ENCODE peak calls at places on chromosomes 5 and 9, in ten cellular contexts. One of them, this sample, is unnamed.

GRCh38 chr9:33884856-33885701 is 68.1 kb downstream of the UBE2R2 start:
- DNase-seq in kidney epithelial cell: no peak
- DNase-seq in hippocampal formation: no peak
- DNase-seq in fibroblast of the aortic adventitia: peak
- DNase-seq in stimulated activated CD4-positive, alpha-beta T cell treated with anti-CD3 and anti-CD28 coated beads, TNF-alpha, amount 100 ng/mL, for 48 hours: no peak
- DNase-seq in NCI-H1092: no peak
- DNase-seq in mesenchymal stem cell: peak
- DNase-seq in myocyte: peak
- DNase-seq in HFFc6: peak
- DNase-seq in HT-29: peak
- DNase-seq in this sample: no peak

GRCh38 chr5:157519579-157520253 is 55.9 kb downstream of the ADAM19 start:
- DNase-seq in kidney epithelial cell: no peak
- DNase-seq in hippocampal formation: no peak
- DNase-seq in fibroblast of the aortic adventitia: no peak
- DNase-seq in stimulated activated CD4-positive, alpha-beta T cell treated with anti-CD3 and anti-CD28 coated beads, TNF-alpha, amount 100 ng/mL, for 48 hours: no peak
- DNase-seq in NCI-H1092: no peak
- DNase-seq in mesenchymal stem cell: no peak
- DNase-seq in myocyte: no peak
- DNase-seq in HFFc6: no peak
- DNase-seq in HT-29: no peak
- DNase-seq in this sample: no peak

GRCh38 chr9:96253059-96253696 is 48.8 kb downstream of the HSD17B3 start:
- DNase-seq in kidney epithelial cell: no peak
- DNase-seq in hippocampal formation: no peak
- DNase-seq in fibroblast of the aortic adventitia: no peak
- DNase-seq in stimulated activated CD4-positive, alpha-beta T cell treated with anti-CD3 and anti-CD28 coated beads, TNF-alpha, amount 100 ng/mL, for 48 hours: no peak
- DNase-seq in NCI-H1092: no peak
- DNase-seq in mesenchymal stem cell: no peak
- DNase-seq in myocyte: no peak
- DNase-seq in HFFc6: no peak
- DNase-seq in HT-29: no peak
- DNase-seq in this sample: no peak

GRCh38 chr5:16656561-16657191 is 39.9 kb upstream of the RETREG1 start:
- DNase-seq in kidney epithelial cell: no peak
- DNase-seq in hippocampal formation: no peak
- DNase-seq in fibroblast of the aortic adventitia: peak
- DNase-seq in stimulated activated CD4-positive, alpha-beta T cell treated with anti-CD3 and anti-CD28 coated beads, TNF-alpha, amount 100 ng/mL, for 48 hours: no peak
- DNase-seq in NCI-H1092: no peak
- DNase-seq in mesenchymal stem cell: peak
- DNase-seq in myocyte: no peak
- DNase-seq in HFFc6: no peak
- DNase-seq in HT-29: no peak
- DNase-seq in this sample: no peak

GRCh38 chr5:107726896-107727295 is 56.2 kb upstream of the EFNA5 start:
- DNase-seq in kidney epithelial cell: no peak
- DNase-seq in hippocampal formation: no peak
- DNase-seq in fibroblast of the aortic adventitia: no peak
- DNase-seq in stimulated activated CD4-positive, alpha-beta T cell treated with anti-CD3 and anti-CD28 coated beads, TNF-alpha, amount 100 ng/mL, for 48 hours: no peak
- DNase-seq in NCI-H1092: no peak
- DNase-seq in mesenchymal stem cell: no peak
- DNase-seq in myocyte: no peak
- DNase-seq in HFFc6: no peak
- DNase-seq in HT-29: no peak
- DNase-seq in this sample: no peak

GRCh38 chr9:126696764-126697145 is 83.0 kb downstream of the LMX1B start:
- DNase-seq in kidney epithelial cell: no peak
- DNase-seq in hippocampal formation: no peak
- DNase-seq in fibroblast of the aortic adventitia: no peak
- DNase-seq in stimulated activated CD4-positive, alpha-beta T cell treated with anti-CD3 and anti-CD28 coated beads, TNF-alpha, amount 100 ng/mL, for 48 hours: no peak
- DNase-seq in NCI-H1092: no peak
- DNase-seq in mesenchymal stem cell: no peak
- DNase-seq in myocyte: no peak
- DNase-seq in HFFc6: no peak
- DNase-seq in HT-29: no peak
- DNase-seq in this sample: no peak

GRCh38 chr9:136060671-136061371 is 34.3 kb downstream of the NACC2 start:
- DNase-seq in kidney epithelial cell: no peak
- DNase-seq in hippocampal formation: no peak
- DNase-seq in fibroblast of the aortic adventitia: no peak
- DNase-seq in stimulated activated CD4-positive, alpha-beta T cell treated with anti-CD3 and anti-CD28 coated beads, TNF-alpha, amount 100 ng/mL, for 48 hours: no peak
- DNase-seq in NCI-H1092: no peak
- DNase-seq in mesenchymal stem cell: no peak
- DNase-seq in myocyte: no peak
- DNase-seq in HFFc6: no peak
- DNase-seq in HT-29: no peak
- DNase-seq in this sample: no peak

GRCh38 chr9:95736370-95736769 is 139.1 kb upstream of the ERCC6L2 start:
- DNase-seq in kidney epithelial cell: no peak
- DNase-seq in hippocampal formation: no peak
- DNase-seq in fibroblast of the aortic adventitia: no peak
- DNase-seq in stimulated activated CD4-positive, alpha-beta T cell treated with anti-CD3 and anti-CD28 coated beads, TNF-alpha, amount 100 ng/mL, for 48 hours: no peak
- DNase-seq in NCI-H1092: no peak
- DNase-seq in mesenchymal stem cell: no peak
- DNase-seq in myocyte: no peak
- DNase-seq in HFFc6: no peak
- DNase-seq in HT-29: peak
- DNase-seq in this sample: no peak

GRCh38 chr9:133534346-133535284 is at the start of gene ADAMTSL2:
- DNase-seq in kidney epithelial cell: no peak
- DNase-seq in hippocampal formation: peak
- DNase-seq in fibroblast of the aortic adventitia: peak
- DNase-seq in stimulated activated CD4-positive, alpha-beta T cell treated with anti-CD3 and anti-CD28 coated beads, TNF-alpha, amount 100 ng/mL, for 48 hours: peak
- DNase-seq in NCI-H1092: peak
- DNase-seq in mesenchymal stem cell: peak
- DNase-seq in myocyte: peak
- DNase-seq in HFFc6: no peak
- DNase-seq in HT-29: peak
- DNase-seq in this sample: no peak

GRCh38 chr9:93082841-93083411 is 13.1 kb upstream of the CARD19 start:
- DNase-seq in kidney epithelial cell: no peak
- DNase-seq in hippocampal formation: no peak
- DNase-seq in fibroblast of the aortic adventitia: no peak
- DNase-seq in stimulated activated CD4-positive, alpha-beta T cell treated with anti-CD3 and anti-CD28 coated beads, TNF-alpha, amount 100 ng/mL, for 48 hours: no peak
- DNase-seq in NCI-H1092: no peak
- DNase-seq in mesenchymal stem cell: no peak
- DNase-seq in myocyte: no peak
- DNase-seq in HFFc6: no peak
- DNase-seq in HT-29: no peak
- DNase-seq in this sample: no peak

GRCh38 chr9:112846528-112847488 is 43.9 kb downstream of the SLC46A2 start:
- DNase-seq in kidney epithelial cell: no peak
- DNase-seq in hippocampal formation: no peak
- DNase-seq in fibroblast of the aortic adventitia: peak
- DNase-seq in stimulated activated CD4-positive, alpha-beta T cell treated with anti-CD3 and anti-CD28 coated beads, TNF-alpha, amount 100 ng/mL, for 48 hours: no peak
- DNase-seq in NCI-H1092: no peak
- DNase-seq in mesenchymal stem cell: peak
- DNase-seq in myocyte: peak
- DNase-seq in HFFc6: no peak
- DNase-seq in HT-29: no peak
- DNase-seq in this sample: no peak

GRCh38 chr9:133786371-133786753 is 48.2 kb upstream of the SARDH start:
- DNase-seq in kidney epithelial cell: no peak
- DNase-seq in hippocampal formation: no peak
- DNase-seq in fibroblast of the aortic adventitia: no peak
- DNase-seq in stimulated activated CD4-positive, alpha-beta T cell treated with anti-CD3 and anti-CD28 coated beads, TNF-alpha, amount 100 ng/mL, for 48 hours: no peak
- DNase-seq in NCI-H1092: no peak
- DNase-seq in mesenchymal stem cell: no peak
- DNase-seq in myocyte: no peak
- DNase-seq in HFFc6: no peak
- DNase-seq in HT-29: no peak
- DNase-seq in this sample: no peak

GRCh38 chr5:93273176-93273575 is 307.8 kb downstream of the NR2F1-AS1 start:
- DNase-seq in kidney epithelial cell: peak
- DNase-seq in hippocampal formation: no peak
- DNase-seq in fibroblast of the aortic adventitia: peak
- DNase-seq in stimulated activated CD4-positive, alpha-beta T cell treated with anti-CD3 and anti-CD28 coated beads, TNF-alpha, amount 100 ng/mL, for 48 hours: no peak
- DNase-seq in NCI-H1092: no peak
- DNase-seq in mesenchymal stem cell: peak
- DNase-seq in myocyte: peak
- DNase-seq in HFFc6: peak
- DNase-seq in HT-29: no peak
- DNase-seq in this sample: no peak

GRCh38 chr5:178502401-178503100 is 87.6 kb downstream of the COL23A1 start:
- DNase-seq in kidney epithelial cell: no peak
- DNase-seq in hippocampal formation: no peak
- DNase-seq in fibroblast of the aortic adventitia: no peak
- DNase-seq in stimulated activated CD4-positive, alpha-beta T cell treated with anti-CD3 and anti-CD28 coated beads, TNF-alpha, amount 100 ng/mL, for 48 hours: no peak
- DNase-seq in NCI-H1092: no peak
- DNase-seq in mesenchymal stem cell: peak
- DNase-seq in myocyte: no peak
- DNase-seq in HFFc6: no peak
- DNase-seq in HT-29: no peak
- DNase-seq in this sample: no peak

GRCh38 chr9:82540175-82540574 is 522.8 kb downstream of the RASEF start:
- DNase-seq in kidney epithelial cell: no peak
- DNase-seq in hippocampal formation: no peak
- DNase-seq in fibroblast of the aortic adventitia: no peak
- DNase-seq in stimulated activated CD4-positive, alpha-beta T cell treated with anti-CD3 and anti-CD28 coated beads, TNF-alpha, amount 100 ng/mL, for 48 hours: no peak
- DNase-seq in NCI-H1092: no peak
- DNase-seq in mesenchymal stem cell: no peak
- DNase-seq in myocyte: no peak
- DNase-seq in HFFc6: no peak
- DNase-seq in HT-29: no peak
- DNase-seq in this sample: no peak

GRCh38 chr9:81650836-81651545 is 38.4 kb downstream of the TLE1 start:
- DNase-seq in kidney epithelial cell: no peak
- DNase-seq in hippocampal formation: no peak
- DNase-seq in fibroblast of the aortic adventitia: no peak
- DNase-seq in stimulated activated CD4-positive, alpha-beta T cell treated with anti-CD3 and anti-CD28 coated beads, TNF-alpha, amount 100 ng/mL, for 48 hours: no peak
- DNase-seq in NCI-H1092: no peak
- DNase-seq in mesenchymal stem cell: no peak
- DNase-seq in myocyte: no peak
- DNase-seq in HFFc6: no peak
- DNase-seq in HT-29: no peak
- DNase-seq in this sample: no peak

GRCh38 chr5:149961186-149961685 is 678 bp downstream of the SLC26A2 start:
- DNase-seq in kidney epithelial cell: no peak
- DNase-seq in hippocampal formation: no peak
- DNase-seq in fibroblast of the aortic adventitia: peak
- DNase-seq in stimulated activated CD4-positive, alpha-beta T cell treated with anti-CD3 and anti-CD28 coated beads, TNF-alpha, amount 100 ng/mL, for 48 hours: no peak
- DNase-seq in NCI-H1092: no peak
- DNase-seq in mesenchymal stem cell: no peak
- DNase-seq in myocyte: peak
- DNase-seq in HFFc6: no peak
- DNase-seq in HT-29: no peak
- DNase-seq in this sample: no peak

GRCh38 chr9:137017791-137018497 is 10.1 kb downstream of the ABCA2 start:
- DNase-seq in kidney epithelial cell: no peak
- DNase-seq in hippocampal formation: no peak
- DNase-seq in fibroblast of the aortic adventitia: no peak
- DNase-seq in stimulated activated CD4-positive, alpha-beta T cell treated with anti-CD3 and anti-CD28 coated beads, TNF-alpha, amount 100 ng/mL, for 48 hours: no peak
- DNase-seq in NCI-H1092: no peak
- DNase-seq in mesenchymal stem cell: no peak
- DNase-seq in myocyte: no peak
- DNase-seq in HFFc6: no peak
- DNase-seq in HT-29: no peak
- DNase-seq in this sample: no peak

GRCh38 chr5:39194466-39195136 is 24.8 kb downstream of the FYB1 start:
- DNase-seq in kidney epithelial cell: no peak
- DNase-seq in hippocampal formation: no peak
- DNase-seq in fibroblast of the aortic adventitia: peak
- DNase-seq in stimulated activated CD4-positive, alpha-beta T cell treated with anti-CD3 and anti-CD28 coated beads, TNF-alpha, amount 100 ng/mL, for 48 hours: no peak
- DNase-seq in NCI-H1092: no peak
- DNase-seq in mesenchymal stem cell: peak
- DNase-seq in myocyte: peak
- DNase-seq in HFFc6: peak
- DNase-seq in HT-29: no peak
- DNase-seq in this sample: peak

GRCh38 chr9:114733814-114734213 is 51.8 kb upstream of the TEX48 start:
- DNase-seq in kidney epithelial cell: no peak
- DNase-seq in hippocampal formation: no peak
- DNase-seq in fibroblast of the aortic adventitia: peak
- DNase-seq in stimulated activated CD4-positive, alpha-beta T cell treated with anti-CD3 and anti-CD28 coated beads, TNF-alpha, amount 100 ng/mL, for 48 hours: no peak
- DNase-seq in NCI-H1092: no peak
- DNase-seq in mesenchymal stem cell: peak
- DNase-seq in myocyte: no peak
- DNase-seq in HFFc6: peak
- DNase-seq in HT-29: no peak
- DNase-seq in this sample: no peak

GRCh38 chr5:15320896-15321295 is 179.1 kb upstream of the FBXL7 start:
- DNase-seq in kidney epithelial cell: no peak
- DNase-seq in hippocampal formation: peak
- DNase-seq in fibroblast of the aortic adventitia: no peak
- DNase-seq in stimulated activated CD4-positive, alpha-beta T cell treated with anti-CD3 and anti-CD28 coated beads, TNF-alpha, amount 100 ng/mL, for 48 hours: no peak
- DNase-seq in NCI-H1092: no peak
- DNase-seq in mesenchymal stem cell: no peak
- DNase-seq in myocyte: no peak
- DNase-seq in HFFc6: no peak
- DNase-seq in HT-29: no peak
- DNase-seq in this sample: no peak

GRCh38 chr5:93607367-93608258 is 24.6 kb downstream of the NR2F1 start:
- DNase-seq in kidney epithelial cell: no peak
- DNase-seq in hippocampal formation: peak
- DNase-seq in fibroblast of the aortic adventitia: peak
- DNase-seq in stimulated activated CD4-positive, alpha-beta T cell treated with anti-CD3 and anti-CD28 coated beads, TNF-alpha, amount 100 ng/mL, for 48 hours: no peak
- DNase-seq in NCI-H1092: no peak
- DNase-seq in mesenchymal stem cell: peak
- DNase-seq in myocyte: peak
- DNase-seq in HFFc6: peak
- DNase-seq in HT-29: peak
- DNase-seq in this sample: peak

GRCh38 chr5:61784337-61784736 is 452.3 kb downstream of the ZSWIM6 start:
- DNase-seq in kidney epithelial cell: no peak
- DNase-seq in hippocampal formation: no peak
- DNase-seq in fibroblast of the aortic adventitia: no peak
- DNase-seq in stimulated activated CD4-positive, alpha-beta T cell treated with anti-CD3 and anti-CD28 coated beads, TNF-alpha, amount 100 ng/mL, for 48 hours: no peak
- DNase-seq in NCI-H1092: no peak
- DNase-seq in mesenchymal stem cell: no peak
- DNase-seq in myocyte: no peak
- DNase-seq in HFFc6: no peak
- DNase-seq in HT-29: no peak
- DNase-seq in this sample: no peak

GRCh38 chr5:120532835-120533234 is 68.7 kb downstream of the PRR16 start:
- DNase-seq in kidney epithelial cell: no peak
- DNase-seq in hippocampal formation: no peak
- DNase-seq in fibroblast of the aortic adventitia: no peak
- DNase-seq in stimulated activated CD4-positive, alpha-beta T cell treated with anti-CD3 and anti-CD28 coated beads, TNF-alpha, amount 100 ng/mL, for 48 hours: no peak
- DNase-seq in NCI-H1092: no peak
- DNase-seq in mesenchymal stem cell: no peak
- DNase-seq in myocyte: no peak
- DNase-seq in HFFc6: no peak
- DNase-seq in HT-29: peak
- DNase-seq in this sample: no peak

GRCh38 chr5:102554092-102554491 is 55.3 kb upstream of the SLCO6A1 start:
- DNase-seq in kidney epithelial cell: peak
- DNase-seq in hippocampal formation: no peak
- DNase-seq in fibroblast of the aortic adventitia: no peak
- DNase-seq in stimulated activated CD4-positive, alpha-beta T cell treated with anti-CD3 and anti-CD28 coated beads, TNF-alpha, amount 100 ng/mL, for 48 hours: no peak
- DNase-seq in NCI-H1092: no peak
- DNase-seq in mesenchymal stem cell: no peak
- DNase-seq in myocyte: no peak
- DNase-seq in HFFc6: no peak
- DNase-seq in HT-29: no peak
- DNase-seq in this sample: no peak

GRCh38 chr9:123111977-123112869 is 78.8 kb downstream of the GPR21 start:
- DNase-seq in kidney epithelial cell: no peak
- DNase-seq in hippocampal formation: no peak
- DNase-seq in fibroblast of the aortic adventitia: no peak
- DNase-seq in stimulated activated CD4-positive, alpha-beta T cell treated with anti-CD3 and anti-CD28 coated beads, TNF-alpha, amount 100 ng/mL, for 48 hours: no peak
- DNase-seq in NCI-H1092: no peak
- DNase-seq in mesenchymal stem cell: no peak
- DNase-seq in myocyte: no peak
- DNase-seq in HFFc6: peak
- DNase-seq in HT-29: peak
- DNase-seq in this sample: no peak

GRCh38 chr5:41871866-41872265 is 1.6 kb upstream of the OXCT1 start:
- DNase-seq in kidney epithelial cell: no peak
- DNase-seq in hippocampal formation: peak
- DNase-seq in fibroblast of the aortic adventitia: peak
- DNase-seq in stimulated activated CD4-positive, alpha-beta T cell treated with anti-CD3 and anti-CD28 coated beads, TNF-alpha, amount 100 ng/mL, for 48 hours: no peak
- DNase-seq in NCI-H1092: no peak
- DNase-seq in mesenchymal stem cell: no peak
- DNase-seq in myocyte: peak
- DNase-seq in HFFc6: peak
- DNase-seq in HT-29: no peak
- DNase-seq in this sample: no peak

GRCh38 chr5:168177831-168178450 is 113.5 kb upstream of the WWC1 start:
- DNase-seq in kidney epithelial cell: no peak
- DNase-seq in hippocampal formation: no peak
- DNase-seq in fibroblast of the aortic adventitia: no peak
- DNase-seq in stimulated activated CD4-positive, alpha-beta T cell treated with anti-CD3 and anti-CD28 coated beads, TNF-alpha, amount 100 ng/mL, for 48 hours: no peak
- DNase-seq in NCI-H1092: no peak
- DNase-seq in mesenchymal stem cell: no peak
- DNase-seq in myocyte: no peak
- DNase-seq in HFFc6: no peak
- DNase-seq in HT-29: no peak
- DNase-seq in this sample: no peak

This sample was measured in HS-5.